ENCODE peak calls at places on chromosomes 1 and 21, in four cellular contexts. One of them, this sample, is unnamed.

GRCh38 chr1:183287191-183287675 is 101.2 kb downstream of the LAMC2 start:
- DNase-seq in tibial nerve: no peak
- DNase-seq in stomach: no peak
- DNase-seq in suprapubic skin: no peak
- DNase-seq in this sample: peak; percentile 39

GRCh38 chr21:41663805-41664788 is 102.8 kb downstream of the RIPK4 start:
- DNase-seq in stomach: no peak
- DNase-seq in suprapubic skin: no peak
- DNase-seq in tibial nerve: no peak
- DNase-seq in this sample: peak; percentile 59

GRCh38 chr1:18314399-18314798 is 166.3 kb upstream of the KLHDC7A start:
- DNase-seq in suprapubic skin: no peak
- DNase-seq in stomach: no peak
- DNase-seq in tibial nerve: no peak
- DNase-seq in this sample: no peak

GRCh38 chr1:77888429-77889239 is at the start of gene NEXN:
- DNase-seq in suprapubic skin: peak; percentile 84
- DNase-seq in stomach: peak; percentile 63
- DNase-seq in tibial nerve: peak; percentile 50
- DNase-seq in this sample: peak; percentile 89

GRCh38 chr1:200558866-200559459 is 61.6 kb downstream of the KIF14 start:
- DNase-seq in tibial nerve: no peak
- DNase-seq in stomach: no peak
- DNase-seq in suprapubic skin: no peak
- DNase-seq in this sample: no peak

GRCh38 chr1:199682081-199682480 is 345.4 kb upstream of the NR5A2 start:
- DNase-seq in stomach: no peak
- DNase-seq in suprapubic skin: no peak
- DNase-seq in tibial nerve: no peak
- DNase-seq in this sample: no peak

GRCh38 chr1:231260351-231260750 is 19.3 kb downstream of the GNPAT start:
- DNase-seq in tibial nerve: no peak
- DNase-seq in stomach: no peak
- DNase-seq in suprapubic skin: no peak
- DNase-seq in this sample: no peak

GRCh38 chr1:54378157-54378883 is 27.9 kb downstream of the SSBP3 start:
- DNase-seq in tibial nerve: no peak
- DNase-seq in stomach: no peak
- DNase-seq in suprapubic skin: no peak
- DNase-seq in this sample: no peak

GRCh38 chr1:156284762-156285161 is 637 bp downstream of the TMEM79 start:
- DNase-seq in stomach: no peak
- DNase-seq in tibial nerve: no peak
- DNase-seq in suprapubic skin: no peak
- DNase-seq in this sample: no peak

GRCh38 chr1:209855623-209856022 is 27.9 kb downstream of the UTP25 start:
- DNase-seq in stomach: no peak
- DNase-seq in tibial nerve: no peak
- DNase-seq in suprapubic skin: no peak
- DNase-seq in this sample: no peak

GRCh38 chr1:64042331-64043100 is 160.9 kb upstream of the UBE2U start:
- DNase-seq in suprapubic skin: no peak
- DNase-seq in tibial nerve: no peak
- DNase-seq in stomach: peak; percentile 57
- DNase-seq in this sample: peak; percentile 63

GRCh38 chr1:87243573-87243972 is 85.1 kb upstream of the LMO4 start:
- DNase-seq in stomach: no peak
- DNase-seq in suprapubic skin: no peak
- DNase-seq in tibial nerve: no peak
- DNase-seq in this sample: no peak

GRCh38 chr1:210232524-210233215 is at the start of gene SERTAD4:
- DNase-seq in tibial nerve: no peak
- DNase-seq in suprapubic skin: no peak
- DNase-seq in stomach: peak; percentile 57
- DNase-seq in this sample: peak; percentile 26

GRCh38 chr1:171852273-171852672 is 11.0 kb downstream of the DNM3 start:
- DNase-seq in tibial nerve: no peak
- DNase-seq in suprapubic skin: no peak
- DNase-seq in stomach: no peak
- DNase-seq in this sample: no peak

GRCh38 chr1:91609571-91609970 is 108.9 kb downstream of the CDC7 start:
- DNase-seq in tibial nerve: no peak
- DNase-seq in suprapubic skin: no peak
- DNase-seq in stomach: no peak
- DNase-seq in this sample: no peak

DNA sequence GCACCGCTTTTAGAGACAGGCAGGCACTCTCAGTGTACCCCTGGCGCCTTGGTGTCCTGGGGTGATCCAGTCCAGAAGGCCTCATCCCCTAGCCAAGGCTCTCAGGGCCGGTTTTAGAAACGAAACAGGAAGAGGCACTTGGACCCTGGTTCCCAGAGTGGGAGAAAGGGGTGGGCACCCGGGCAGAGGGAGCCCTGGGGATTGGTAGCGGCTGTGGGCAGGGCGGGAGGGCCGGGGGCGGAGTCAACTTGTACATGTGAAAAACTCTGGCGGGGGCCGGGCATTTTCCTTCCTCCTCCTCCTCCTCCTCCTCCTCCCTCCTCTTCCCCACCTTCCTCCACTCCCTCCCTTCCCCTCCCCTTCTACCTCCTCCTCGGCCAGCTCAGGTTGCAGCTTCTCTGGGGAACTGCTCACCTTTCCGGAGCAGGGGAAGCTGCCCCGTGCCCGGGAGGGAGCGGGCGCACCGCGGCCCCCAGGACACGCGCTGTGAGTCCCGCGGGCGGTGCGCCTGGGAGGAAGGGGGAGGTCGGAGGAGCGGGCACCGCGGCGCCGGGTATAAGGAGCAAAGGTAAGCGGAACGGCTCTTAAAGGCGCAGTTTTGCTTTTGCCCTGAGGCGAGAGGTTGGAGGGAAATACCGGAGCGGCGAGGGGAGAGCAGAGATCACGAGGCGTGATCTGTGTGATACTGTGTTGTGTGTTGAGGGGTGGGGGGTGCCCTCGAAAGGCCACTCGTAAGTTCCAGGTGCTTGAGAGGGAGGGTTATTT is at the start of gene CDK18:
- DNase-seq in suprapubic skin: peak; percentile 88
- DNase-seq in stomach: peak; percentile 92
- DNase-seq in tibial nerve: peak; percentile 49
- DNase-seq in this sample: peak; percentile 93
- TF ChIP-seq POLR2A in suprapubic skin: no peak
- TF ChIP-seq POLR2A in stomach: no peak
- TF ChIP-seq POLR2A in tibial nerve: no peak
- TF ChIP-seq POLR2A in this sample: peak; percentile 22

DNA sequence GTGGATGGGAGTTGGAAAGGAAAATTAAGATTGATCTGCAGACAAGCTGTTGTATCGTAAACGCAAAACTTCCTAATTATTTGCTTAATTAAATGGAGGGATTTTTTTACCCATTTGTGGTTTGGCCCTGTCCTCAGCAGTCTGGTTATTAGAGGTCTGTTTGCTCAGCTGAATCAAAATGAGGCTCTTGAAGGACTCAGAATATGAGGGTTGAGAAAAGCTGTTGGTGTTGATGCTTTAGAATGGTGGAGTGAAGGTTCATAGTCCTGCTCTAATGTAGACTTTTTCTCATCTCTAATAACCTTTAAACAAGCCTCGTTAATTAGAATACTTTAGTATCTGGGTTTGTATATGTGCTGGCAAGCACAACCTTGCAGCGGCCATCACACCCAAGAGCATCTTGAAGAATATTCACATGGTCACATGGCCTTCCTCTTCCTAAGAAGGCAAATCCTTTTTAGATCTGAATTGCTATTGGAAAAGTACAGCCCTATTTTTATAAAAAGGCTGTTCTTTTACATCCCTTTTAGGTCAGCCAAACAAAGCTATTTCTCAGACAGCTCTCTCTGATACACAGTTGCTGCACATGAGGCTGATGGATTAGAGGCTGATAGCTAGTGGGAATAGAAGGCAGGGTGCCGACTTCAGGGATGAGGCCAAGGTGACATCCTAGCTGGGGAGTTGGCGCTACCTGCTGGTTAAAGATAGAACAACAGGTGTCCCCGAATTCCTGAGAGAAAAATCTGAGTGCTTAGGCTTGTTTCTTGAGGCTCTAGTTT is 53.8 kb downstream of the MACF1 start:
- DNase-seq in tibial nerve: peak; percentile 63
- DNase-seq in suprapubic skin: peak; percentile 84
- DNase-seq in stomach: peak; percentile 78
- DNase-seq in this sample: peak; percentile 76
- H3K36me3 ChIP-seq in tibial nerve: no peaks in the 10 kb centered on the region
- H3K36me3 ChIP-seq in suprapubic skin: peaks cover 43% of the 10 kb centered on the region
- H3K36me3 ChIP-seq in stomach: peaks cover 57% of the 10 kb centered on the region
- H3K36me3 ChIP-seq in this sample: no peaks in the 10 kb centered on the region

DNA sequence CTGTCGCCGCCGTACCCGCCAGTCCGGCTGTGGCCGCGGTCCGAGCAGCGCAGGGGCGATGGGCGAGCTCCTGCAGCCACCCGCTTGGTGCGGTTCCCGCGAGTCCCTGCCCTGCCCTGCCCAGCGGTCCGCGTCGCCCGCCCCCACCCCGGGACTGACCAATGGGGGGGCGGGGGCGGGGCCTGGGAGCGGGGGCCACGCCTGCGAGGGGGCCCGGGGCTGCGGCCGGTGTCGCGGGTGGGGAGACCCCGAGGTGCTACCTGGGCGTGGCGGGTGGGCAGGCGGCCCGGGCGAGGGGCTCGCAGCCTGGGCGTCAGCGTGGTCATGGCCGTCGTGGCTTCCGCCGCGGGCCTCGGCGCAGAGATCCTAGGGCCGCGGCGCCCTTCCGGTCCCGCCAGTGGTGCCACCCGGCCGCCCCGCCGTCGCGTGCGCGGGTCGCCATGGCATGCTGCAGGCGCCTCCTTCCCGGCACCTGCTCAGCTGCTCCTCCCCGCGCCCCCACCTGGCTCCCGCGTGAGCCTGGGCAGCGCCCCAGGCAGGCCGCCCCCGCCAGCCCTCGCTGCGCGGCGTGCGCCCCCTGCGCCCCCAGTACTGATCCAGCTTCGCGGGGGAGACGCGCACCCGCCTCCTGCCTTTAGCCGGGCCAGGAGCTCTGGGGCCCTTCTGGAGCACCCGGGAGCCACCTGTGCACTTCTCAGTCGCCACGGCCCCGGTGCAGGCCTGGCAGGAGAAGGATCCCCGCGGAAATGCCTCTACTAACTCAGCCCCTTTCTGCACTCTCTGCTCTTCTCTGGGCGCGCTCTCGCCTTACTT is at the start of gene BMP8B:
- DNase-seq in tibial nerve: peak; percentile 44
- DNase-seq in suprapubic skin: no peak
- DNase-seq in stomach: peak; percentile 73
- DNase-seq in this sample: peak; percentile 77
- TF ChIP-seq POLR2A in tibial nerve: peak; percentile 25
- TF ChIP-seq POLR2A in suprapubic skin: no peak
- TF ChIP-seq POLR2A in stomach: no peak
- TF ChIP-seq POLR2A in this sample: peak; percentile 52

GRCh38 chr21:17607684-17608083 is 5.0 kb downstream of the BTG3 start:
- DNase-seq in suprapubic skin: no peak
- DNase-seq in stomach: no peak
- DNase-seq in tibial nerve: no peak
- DNase-seq in this sample: no peak

GRCh38 chr21:17597680-17598079 is 15.0 kb downstream of the BTG3 start:
- DNase-seq in suprapubic skin: no peak
- DNase-seq in stomach: no peak
- DNase-seq in tibial nerve: no peak
- DNase-seq in this sample: no peak

GRCh38 chr21:17598437-17598836 is 14.3 kb downstream of the BTG3 start:
- DNase-seq in tibial nerve: no peak
- DNase-seq in stomach: no peak
- DNase-seq in suprapubic skin: no peak
- DNase-seq in this sample: no peak

DNA sequence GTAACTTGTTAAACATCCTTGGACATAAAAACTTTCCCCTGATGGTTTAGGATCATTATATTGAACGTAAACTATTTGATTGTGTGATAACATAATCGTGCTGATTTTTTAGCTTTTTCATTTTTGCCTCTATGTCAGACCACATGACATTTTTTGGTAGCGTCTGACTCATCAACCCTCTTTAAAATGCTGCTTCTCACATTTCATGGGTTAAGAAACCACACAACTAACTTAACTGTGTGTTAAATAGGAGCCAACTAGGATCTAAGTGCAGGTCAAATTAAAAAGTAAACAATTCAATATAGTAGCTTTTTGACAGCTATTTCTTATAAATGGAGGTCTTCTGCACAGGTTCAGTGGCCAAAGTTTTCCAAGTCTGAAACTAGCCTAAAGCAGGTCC is 9.8 kb downstream of the BTG3 start:
- DNase-seq in suprapubic skin: no peak
- DNase-seq in tibial nerve: no peak
- DNase-seq in stomach: no peak
- DNase-seq in this sample: no peak
- H3K36me3 ChIP-seq in suprapubic skin: peaks cover 59% of the 10 kb centered on the region
- H3K36me3 ChIP-seq in tibial nerve: no peaks in the 10 kb centered on the region
- H3K36me3 ChIP-seq in stomach: peaks cover 55% of the 10 kb centered on the region
- H3K36me3 ChIP-seq in this sample: no peaks in the 10 kb centered on the region